ENCODE peak calls at places on chromosomes 7 and 10, in five cellular contexts. J is AG20443, G is GM23248, L is psoas muscle, S is hepatic stellate cell. C is an unnamed sample.

GRCh38 chr10:7121154-7121797 is 289.6 kb downstream of the SFMBT2 start:
- DNase-seq in J (peak; percentile 37), G (peak; percentile 38), L (no peak), S (no peak), C (peak; percentile 35)

GRCh38 chr7:106770191-106770590 is 94.9 kb upstream of the PIK3CG start:
- DNase-seq in J (peak; percentile 51), G (peak; percentile 88), L (no peak), S (peak; percentile 18), C (peak; percentile 98)

GRCh38 chr10:97411411-97411810 is 10.3 kb upstream of the RRP12 start:
- DNase-seq in J (no peak), G (no peak), L (no peak), S (no peak), C (peak; percentile 74)

GRCh38 chr7:128266891-128267839 is 26.1 kb downstream of the LEP start:
- DNase-seq in J (peak; percentile 69), G (peak; percentile 70), L (peak; percentile 73), S (peak; percentile 62), C (peak; percentile 72)

GRCh38 chr10:48400129-48400849 is 93.8 kb downstream of the MAPK8 start:
- DNase-seq in J (no peak), G (peak; percentile 21), L (no peak), S (no peak), C (peak; percentile 85)

GRCh38 chr7:123120286-123120685 is 79.5 kb downstream of the SLC13A1 start:
- DNase-seq in J (no peak), G (no peak), L (no peak), S (no peak), C (no peak)

GRCh38 chr7:157663061-157663863 is 326.5 kb downstream of the DNAJB6 start:
- DNase-seq in J (no peak), G (no peak), L (peak; percentile 44), S (no peak), C (peak; percentile 7)

GRCh38 chr7:20310963-20311742 is 19.5 kb upstream of the ITGB8 start:
- DNase-seq in J (peak; percentile 14), G (peak; percentile 66), L (no peak), S (no peak), C (peak; percentile 81)

GRCh38 chr10:27390681-27391080 is 113.4 kb upstream of the RAB18 start:
- DNase-seq in J (peak; percentile 41), G (peak; percentile 77), L (no peak), S (no peak), C (peak; percentile 73)

GRCh38 chr7:115680921-115681320 is 349.6 kb downstream of the TFEC start:
- DNase-seq in J (no peak), G (no peak), L (no peak), S (no peak), C (no peak)